ENCODE peak calls at places on chromosomes 1 and 21, in seven cellular contexts. E, F, C, K, O, A and P are unnamed samples.

GRCh38 chr1:212432706-212433576 is at the start of gene NENF:
- DNase-seq in C (peak), E (peak), F (peak), A (peak), O (peak), K (peak), P (peak)

GRCh38 chr1:171310661-171311087 is 3.3 kb upstream of the FMO4 start:
- DNase-seq in K (no peak), C (no peak), E (no peak), A (no peak), O (no peak), F (no peak), P (no peak)

GRCh38 chr21:25487046-25487594 is 120.2 kb downstream of the MRPL39 start:
- DNase-seq in F (peak), K (no peak), O (no peak), E (no peak), A (no peak), C (no peak), P (no peak)

GRCh38 chr1:25676488-25676887 is 59.9 kb downstream of the MAN1C1 start:
- DNase-seq in O (no peak), C (peak), F (no peak), E (no peak), K (no peak), A (no peak), P (peak)

GRCh38 chr1:178344513-178345077 is 152.2 kb downstream of the CLEC20A start:
- DNase-seq in F (peak), E (no peak), C (no peak), A (no peak), O (peak), K (peak), P (peak)

GRCh38 chr1:238690415-238690814 is 696.0 kb upstream of the CHRM3 start:
- DNase-seq in A (no peak), O (no peak), F (peak), E (no peak), C (no peak), K (no peak), P (no peak)

GRCh38 chr1:201748331-201748730 is 80.6 kb upstream of the IPO9 start:
- DNase-seq in F (peak), C (no peak), E (no peak), K (no peak), A (no peak), O (no peak), P (no peak)

GRCh38 chr21:18545908-18546307 is 142.3 kb upstream of the TMPRSS15 start:
- DNase-seq in O (no peak), E (no peak), K (no peak), F (peak), A (no peak), C (no peak), P (no peak)

GRCh38 chr1:37502104-37502503 is 12.5 kb downstream of the MEAF6 start:
- DNase-seq in C (no peak), K (no peak), A (no peak), F (no peak), E (no peak), O (no peak), P (no peak)